ENCODE peak calls at places on chromosomes 16 and 17, in five cellular contexts. S is right atrium auricular region; A is stomach; V is CD8-positive, alpha-beta T cell; C is heart right ventricle. Q is an unnamed sample.

GRCh38 chr16:88792668-88793587 is 7.9 kb upstream of the PIEZO1 start:
- DNase-seq in A (no peak), S (no peak), V (no peak), C (no peak), Q (no peak)

GRCh38 chr17:29124135-29124930 is 55.9 kb downstream of the MYO18A start:
- DNase-seq in A (peak), V (no peak), C (peak), S (peak), Q (no peak)

GRCh38 chr17:75856062-75856681 is 1.0 kb upstream of the WBP2 start:
- DNase-seq in A (peak), V (no peak), C (no peak), S (no peak), Q (peak)

GRCh38 chr17:31595666-31596381 is 204.3 kb downstream of the RAB11FIP4 start:
- DNase-seq in A (no peak), V (no peak), S (no peak), C (no peak), Q (no peak)

GRCh38 chr16:85898521-85899442 is at the start of gene IRF8:
- DNase-seq in A (peak), S (peak), C (peak), V (peak), Q (peak)

GRCh38 chr17:73799091-73799490 is 154.8 kb upstream of the SDK2 start:
- DNase-seq in S (no peak), V (no peak), C (no peak), A (no peak), Q (no peak)

GRCh38 chr17:47851764-47852112 is 775 bp upstream of the SP6 start:
- DNase-seq in S (no peak), C (no peak), A (no peak), V (no peak), Q (no peak)

GRCh38 chr16:51854401-51854951 is 692.5 kb downstream of the TOX3 start:
- DNase-seq in A (no peak), C (no peak), S (no peak), V (no peak), Q (no peak)

GRCh38 chr16:14097182-14097951 is 26.2 kb downstream of the MRTFB start:
- DNase-seq in C (no peak), S (no peak), A (peak), V (no peak), Q (no peak)

GRCh38 chr17:19539841-19540311 is 6.2 kb downstream of the SLC47A1 start:
- DNase-seq in A (no peak), C (no peak), V (no peak), S (no peak), Q (no peak)

GRCh38 chr16:10838611-10839270 is 20.1 kb upstream of the TVP23A start:
- DNase-seq in S (no peak), C (no peak), V (no peak), A (no peak), Q (no peak)

GRCh38 chr17:60545465-60546191 is 19.6 kb upstream of the APPBP2 start:
- DNase-seq in S (no peak), A (no peak), C (no peak), V (no peak), Q (no peak)

GRCh38 chr16:11407047-11407982 is 62.1 kb downstream of the RMI2 start:
- DNase-seq in A (peak), C (peak), S (peak), V (peak), Q (no peak)

GRCh38 chr17:28509784-28510183 is 3.6 kb downstream of the FOXN1 start:
- DNase-seq in V (no peak), S (no peak), A (no peak), C (no peak), Q (no peak)

GRCh38 chr16:1862394-1862793 is 9.6 kb downstream of the MEIOB start:
- DNase-seq in V (no peak), S (no peak), C (no peak), A (no peak), Q (no peak)

GRCh38 chr17:11331790-11332526 is 90.9 kb downstream of the SHISA6 start:
- DNase-seq in C (no peak), S (no peak), A (no peak), V (no peak), Q (no peak)

GRCh38 chr17:14387036-14387435 is 86.2 kb downstream of the HS3ST3B1 start:
- DNase-seq in C (no peak), S (no peak), A (no peak), V (no peak), Q (no peak)

GRCh38 chr16:14409563-14409962 is 220.5 kb downstream of the PARN start:
- DNase-seq in C (no peak), A (no peak), S (peak), V (no peak), Q (no peak)

GRCh38 chr17:81050645-81051625 is 16.0 kb downstream of the BAIAP2 start:
- DNase-seq in V (no peak), C (no peak), A (no peak), S (no peak), Q (no peak)

GRCh38 chr17:17713839-17714238 is 32.6 kb downstream of the RAI1 start:
- DNase-seq in A (peak), C (peak), V (no peak), S (peak), Q (no peak)

GRCh38 chr17:70195091-70195490 is 25.8 kb downstream of the KCNJ2 start:
- DNase-seq in S (no peak), A (no peak), C (no peak), V (no peak), Q (no peak)

GRCh38 chr17:74493381-74493833 is 27.0 kb downstream of the CD300A start:
- DNase-seq in V (peak), S (no peak), C (peak), A (peak), Q (peak)

GRCh38 chr17:333626-334396 is 18.8 kb downstream of the RPH3AL start:
- DNase-seq in V (no peak), C (peak), A (peak), S (peak), Q (peak)

GRCh38 chr16:30748634-30749445 is 615 bp downstream of the PHKG2 start:
- DNase-seq in C (peak), A (no peak), S (no peak), V (no peak), Q (peak)

GRCh38 chr16:50298591-50299507 is 32.5 kb downstream of the ADCY7 start:
- DNase-seq in V (no peak), C (no peak), S (no peak), A (no peak), Q (no peak)

GRCh38 chr17:67566656-67567055 is 151.1 kb upstream of the NOL11 start:
- DNase-seq in C (no peak), A (no peak), V (no peak), S (no peak), Q (no peak)

GRCh38 chr16:28293589-28293935 is 1.2 kb downstream of the SBK1 start:
- DNase-seq in A (no peak), V (no peak), S (no peak), C (no peak), Q (no peak)
- H3K27ac ChIP-seq in A (no peak), V (peak), S (no peak), C (no peak), Q (no peak)

GRCh38 chr17:78416791-78417530 is 38.5 kb downstream of the PGS1 start:
- DNase-seq in C (peak), S (peak), A (no peak), V (no peak), Q (no peak)
- H3K27ac ChIP-seq in C (peak), S (peak), A (peak), V (no peak), Q (peak)

GRCh38 chr16:3881499-3881995 is 1.0 kb upstream of the CREBBP start:
- DNase-seq in S (no peak), C (no peak), A (no peak), V (no peak), Q (no peak)

GRCh38 chr16:3879887-3880564 is 487 bp downstream of the CREBBP start:
- DNase-seq in C (peak), S (peak), V (peak), A (peak), Q (peak)

GRCh38 chr16:3880623-3881498 is at the start of gene CREBBP:
- DNase-seq in S (peak), A (peak), C (peak), V (peak), Q (peak)

GRCh38 chr16:3878610-3879009 is 1.9 kb downstream of the CREBBP start:
- DNase-seq in C (no peak), A (no peak), V (no peak), S (no peak), Q (no peak)

DNA sequence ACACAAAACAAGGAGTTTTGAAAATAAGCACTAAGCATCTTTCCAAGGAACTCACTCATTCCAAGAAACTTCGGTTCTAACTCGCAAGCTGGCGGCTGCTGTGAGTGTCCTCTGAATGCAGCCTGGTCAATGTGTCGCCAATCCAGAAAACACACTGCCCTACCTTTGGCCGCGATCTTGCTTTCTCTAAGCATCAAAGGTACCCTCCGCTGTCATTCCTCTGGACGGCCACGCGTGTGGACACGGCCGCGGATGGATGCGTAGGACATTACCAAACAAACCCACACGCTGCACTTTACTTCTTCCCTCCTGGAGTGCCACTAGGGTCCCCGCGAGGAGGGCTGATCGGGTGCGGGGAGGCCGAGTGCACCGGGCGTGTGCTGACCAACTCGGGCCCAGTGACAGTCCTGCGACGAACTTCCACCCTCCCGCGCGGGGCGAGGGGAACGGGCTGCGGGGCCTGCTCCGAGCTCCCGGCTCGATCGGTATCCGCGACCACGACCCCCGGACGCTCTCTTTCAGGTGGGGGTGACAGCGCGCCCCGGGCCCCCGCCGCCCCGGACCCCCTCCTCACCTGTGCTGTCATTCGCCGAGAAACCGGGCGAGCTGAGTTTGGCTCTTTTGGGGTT is 1.1 kb downstream of the CREBBP start:
- DNase-seq in S (no peak), V (no peak), A (peak), C (peak), Q (no peak)
- H3K27ac ChIP-seq in S (peak), V (peak), A (peak), C (peak), Q (peak)

GRCh38 chr16:5065813-5066212 is at the start of gene C16orf89:
- DNase-seq in C (peak), V (no peak), A (peak), S (no peak), Q (peak)

GRCh38 chr16:5064915-5065314 is 841 bp downstream of the C16orf89 start:
- DNase-seq in A (peak), V (no peak), S (no peak), C (no peak), Q (no peak)

GRCh38 chr16:5065368-5065767 is 388 bp downstream of the C16orf89 start:
- DNase-seq in C (no peak), A (no peak), S (no peak), V (no peak), Q (no peak)

GRCh38 chr16:5062051-5062450 is 3.7 kb downstream of the C16orf89 start:
- DNase-seq in C (no peak), S (no peak), A (no peak), V (no peak), Q (no peak)

GRCh38 chr16:5062790-5063765 is 2.7 kb downstream of the C16orf89 start:
- DNase-seq in A (no peak), S (no peak), C (no peak), V (no peak), Q (no peak)
- H3K27ac ChIP-seq in A (no peak), S (no peak), C (no peak), V (no peak), Q (no peak)

GRCh38 chr17:78484300-78485159 is 92.7 kb downstream of the DNAH17 start:
- DNase-seq in A (peak), C (no peak), V (peak), S (no peak), Q (peak)
- H3K27ac ChIP-seq in A (no peak), C (no peak), V (no peak), S (no peak), Q (peak)

DNA sequence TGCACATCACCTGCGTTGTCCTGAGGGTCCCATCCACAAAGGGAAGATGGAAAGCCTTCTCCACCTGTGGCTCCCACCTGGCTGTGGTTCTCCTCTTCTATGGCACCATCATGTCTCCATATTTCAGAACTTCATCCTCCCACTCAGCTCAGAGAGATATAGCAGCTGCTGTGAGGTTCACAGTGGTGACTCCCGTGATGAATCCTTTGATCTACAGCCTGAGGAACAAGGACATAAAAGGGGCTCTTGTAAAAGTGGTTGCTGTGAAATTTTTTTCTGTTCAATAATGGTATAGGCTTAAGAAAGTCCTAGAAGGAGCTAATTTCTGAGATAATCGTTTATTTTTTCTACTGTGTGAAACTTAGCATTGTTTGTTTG is 18.7 kb downstream of the ZNF200 start:
- DNase-seq in C (no peak), A (no peak), S (no peak), V (no peak), Q (no peak)
- H3K27ac ChIP-seq in C (no peak), A (no peak), S (no peak), V (peak), Q (no peak)